ENCODE peak calls at places on chromosome X, in four cellular contexts. One of them, this sample, is unnamed.

GRCh38 chrX:10167573-10167972 is 10.8 kb downstream of the CLCN4 start:
- DNase-seq in tibial artery: no peak
- DNase-seq in HS-5: no peak
- DNase-seq in right lobe of liver: no peak
- DNase-seq in this sample: no peak

GRCh38 chrX:80173261-80173660 is 158.7 kb downstream of the TBX22 start:
- DNase-seq in tibial artery: no peak
- DNase-seq in HS-5: no peak
- DNase-seq in right lobe of liver: no peak
- DNase-seq in this sample: no peak

GRCh38 chrX:12825801-12826200 is 34.6 kb downstream of the PRPS2 start:
- DNase-seq in tibial artery: no peak
- DNase-seq in HS-5: peak
- DNase-seq in right lobe of liver: no peak
- DNase-seq in this sample: no peak

GRCh38 chrX:3697701-3698279 is 15.7 kb downstream of the PRKX start:
- DNase-seq in tibial artery: peak
- DNase-seq in HS-5: no peak
- DNase-seq in right lobe of liver: no peak
- DNase-seq in this sample: no peak

GRCh38 chrX:2751291-2751690 is 549 bp upstream of the XG start:
- DNase-seq in tibial artery: no peak
- DNase-seq in HS-5: no peak
- DNase-seq in right lobe of liver: no peak
- DNase-seq in this sample: no peak

GRCh38 chrX:120090208-120090607 is 12.7 kb upstream of the RHOXF2B start:
- DNase-seq in tibial artery: no peak
- DNase-seq in HS-5: no peak
- DNase-seq in right lobe of liver: no peak
- DNase-seq in this sample: no peak

GRCh38 chrX:56232221-56233082 is at the start of gene KLF8:
- DNase-seq in tibial artery: peak
- DNase-seq in HS-5: no peak
- DNase-seq in right lobe of liver: no peak
- DNase-seq in this sample: peak

GRCh38 chrX:133215747-133216146 is 2.4 kb downstream of the TFDP3 start:
- DNase-seq in tibial artery: no peak
- DNase-seq in HS-5: no peak
- DNase-seq in right lobe of liver: no peak
- DNase-seq in this sample: peak

GRCh38 chrX:149453030-149453429 is 52.1 kb downstream of the IDS start:
- DNase-seq in tibial artery: no peak
- DNase-seq in HS-5: peak
- DNase-seq in right lobe of liver: no peak
- DNase-seq in this sample: no peak

GRCh38 chrX:150146271-150146888 is 208.1 kb upstream of the EOLA2 start:
- DNase-seq in tibial artery: no peak
- DNase-seq in HS-5: no peak
- DNase-seq in right lobe of liver: no peak
- DNase-seq in this sample: no peak

GRCh38 chrX:7586126-7586525 is 256.8 kb upstream of the VCX start:
- DNase-seq in tibial artery: no peak
- DNase-seq in HS-5: no peak
- DNase-seq in right lobe of liver: no peak
- DNase-seq in this sample: peak

GRCh38 chrX:18833071-18833731 is 125.8 kb downstream of the PPEF1 start:
- DNase-seq in tibial artery: peak
- DNase-seq in HS-5: no peak
- DNase-seq in right lobe of liver: peak
- DNase-seq in this sample: no peak

GRCh38 chrX:118228041-118228440 is 111.4 kb upstream of the KLHL13 start:
- DNase-seq in tibial artery: no peak
- DNase-seq in HS-5: no peak
- DNase-seq in right lobe of liver: no peak
- DNase-seq in this sample: no peak

GRCh38 chrX:96438803-96439202 is 245.8 kb upstream of the DIAPH2 start:
- DNase-seq in tibial artery: no peak
- DNase-seq in HS-5: no peak
- DNase-seq in right lobe of liver: no peak
- DNase-seq in this sample: no peak

GRCh38 chrX:22730542-22730941 is 269.2 kb upstream of the DDX53 start:
- DNase-seq in tibial artery: no peak
- DNase-seq in HS-5: no peak
- DNase-seq in right lobe of liver: no peak
- DNase-seq in this sample: no peak

GRCh38 chrX:19625612-19626011 is 110.3 kb upstream of the MAP3K15 start:
- DNase-seq in tibial artery: no peak
- DNase-seq in HS-5: no peak
- DNase-seq in right lobe of liver: no peak
- DNase-seq in this sample: no peak

GRCh38 chrX:10875995-10876394 is 235.1 kb upstream of the HCCS start:
- DNase-seq in tibial artery: no peak
- DNase-seq in HS-5: no peak
- DNase-seq in right lobe of liver: no peak
- DNase-seq in this sample: no peak